ENCODE peak calls at places on chromosomes 5 and 9, in four cellular contexts. One of them, this sample, is unnamed.

GRCh38 chr5:147971472-147971871 is 65.1 kb upstream of the C5orf46 start:
- DNase-seq in ecto neural progenitor cell: no peak
- DNase-seq in prostate gland: no peak
- DNase-seq in HuH-7.5: no peak
- DNase-seq in this sample: no peak

GRCh38 chr5:169296456-169297220 is 4.3 kb downstream of the SLIT3 start:
- DNase-seq in HuH-7.5: no peak
- DNase-seq in prostate gland: no peak
- DNase-seq in ecto neural progenitor cell: no peak
- DNase-seq in this sample: no peak

GRCh38 chr5:151886741-151887261 is 37.9 kb downstream of the GLRA1 start:
- DNase-seq in ecto neural progenitor cell: no peak
- DNase-seq in prostate gland: no peak
- DNase-seq in HuH-7.5: no peak
- DNase-seq in this sample: no peak

GRCh38 chr5:38922199-38922598 is 76.4 kb downstream of the OSMR start:
- DNase-seq in prostate gland: peak
- DNase-seq in HuH-7.5: peak
- DNase-seq in ecto neural progenitor cell: peak
- DNase-seq in this sample: no peak

GRCh38 chr9:18834740-18835361 is 198.2 kb downstream of the SAXO1 start:
- DNase-seq in HuH-7.5: no peak
- DNase-seq in ecto neural progenitor cell: no peak
- DNase-seq in prostate gland: no peak
- DNase-seq in this sample: no peak

GRCh38 chr5:57259704-57260103 is 85.8 kb downstream of the GPBP1 start:
- DNase-seq in HuH-7.5: no peak
- DNase-seq in ecto neural progenitor cell: no peak
- DNase-seq in prostate gland: no peak
- DNase-seq in this sample: no peak

GRCh38 chr9:133609311-133610098 is at the start of gene FAM163B:
- DNase-seq in prostate gland: peak
- DNase-seq in HuH-7.5: no peak
- DNase-seq in ecto neural progenitor cell: peak
- DNase-seq in this sample: no peak

GRCh38 chr9:29150606-29151005 is 1577.3 kb upstream of the C9orf72 start:
- DNase-seq in HuH-7.5: no peak
- DNase-seq in ecto neural progenitor cell: no peak
- DNase-seq in prostate gland: no peak
- DNase-seq in this sample: no peak

GRCh38 chr9:6302417-6302816 is 25.8 kb upstream of the TPD52L3 start:
- DNase-seq in ecto neural progenitor cell: no peak
- DNase-seq in prostate gland: no peak
- DNase-seq in HuH-7.5: no peak
- DNase-seq in this sample: no peak

GRCh38 chr5:80502795-80503194 is 14.9 kb downstream of the FAM151B start:
- DNase-seq in prostate gland: no peak
- DNase-seq in ecto neural progenitor cell: no peak
- DNase-seq in HuH-7.5: no peak
- DNase-seq in this sample: no peak

GRCh38 chr9:98330831-98331230 is 75.4 kb upstream of the TBC1D2 start:
- DNase-seq in prostate gland: no peak
- DNase-seq in HuH-7.5: no peak
- DNase-seq in ecto neural progenitor cell: no peak
- DNase-seq in this sample: no peak

GRCh38 chr5:136235316-136235715 is 42.4 kb upstream of the SMIM32 start:
- DNase-seq in HuH-7.5: no peak
- DNase-seq in prostate gland: no peak
- DNase-seq in ecto neural progenitor cell: no peak
- DNase-seq in this sample: no peak

GRCh38 chr5:132470596-132470995 is 20.0 kb downstream of the IRF1 start:
- DNase-seq in ecto neural progenitor cell: no peak
- DNase-seq in prostate gland: no peak
- DNase-seq in HuH-7.5: no peak
- DNase-seq in this sample: no peak

GRCh38 chr9:72041775-72042194 is 18.6 kb downstream of the C9orf57 start:
- DNase-seq in HuH-7.5: no peak
- DNase-seq in ecto neural progenitor cell: no peak
- DNase-seq in prostate gland: peak
- DNase-seq in this sample: no peak

GRCh38 chr9:83920469-83920941 is 727 bp downstream of the KIF27 start:
- DNase-seq in ecto neural progenitor cell: no peak
- DNase-seq in prostate gland: peak
- DNase-seq in HuH-7.5: peak
- DNase-seq in this sample: no peak

GRCh38 chr9:72982161-72982799 is 29.4 kb upstream of the ALDH1A1 start:
- DNase-seq in ecto neural progenitor cell: no peak
- DNase-seq in prostate gland: no peak
- DNase-seq in HuH-7.5: no peak
- DNase-seq in this sample: no peak

GRCh38 chr9:86990276-86990675 is 43.0 kb upstream of the GAS1 start:
- DNase-seq in HuH-7.5: no peak
- DNase-seq in ecto neural progenitor cell: no peak
- DNase-seq in prostate gland: no peak
- DNase-seq in this sample: no peak

GRCh38 chr9:132824151-132824550 is 53.9 kb downstream of the AK8 start:
- DNase-seq in ecto neural progenitor cell: no peak
- DNase-seq in prostate gland: no peak
- DNase-seq in HuH-7.5: no peak
- DNase-seq in this sample: no peak

GRCh38 chr9:90964101-90965020 is 162.7 kb downstream of the SYK start:
- DNase-seq in prostate gland: no peak
- DNase-seq in HuH-7.5: peak
- DNase-seq in ecto neural progenitor cell: no peak
- DNase-seq in this sample: no peak

GRCh38 chr5:1342268-1342667 is 2.6 kb downstream of the CLPTM1L start:
- DNase-seq in HuH-7.5: no peak
- DNase-seq in ecto neural progenitor cell: no peak
- DNase-seq in prostate gland: no peak
- DNase-seq in this sample: no peak

GRCh38 chr5:126368239-126368812 is 54.9 kb upstream of the GRAMD2B start:
- DNase-seq in ecto neural progenitor cell: peak
- DNase-seq in prostate gland: peak
- DNase-seq in HuH-7.5: no peak
- DNase-seq in this sample: no peak

This sample was measured in vagina.